ENCODE peak calls at places on chromosomes 13 and 19, in five cellular contexts. U, H, B, E and D are unnamed samples.

GRCh38 chr19:2164020-2164988 is 571 bp downstream of the DOT1L start:
- ATAC-seq in H (peak; percentile 28), U (peak; percentile 40), B (peak; percentile 17), E (peak; percentile 28), D (peak; percentile 42)

GRCh38 chr13:110445183-110445582 is 116.3 kb downstream of the RAB20 start:
- ATAC-seq in H (no peak), B (no peak), U (peak; percentile 43), E (no peak), D (no peak)

GRCh38 chr13:35832551-35832950 is 298.6 kb downstream of the DCLK1 start:
- ATAC-seq in E (no peak), U (no peak), H (no peak), B (no peak), D (no peak)

GRCh38 chr19:18442941-18443340 is 5.0 kb upstream of the ISYNA1 start:
- ATAC-seq in H (no peak), U (no peak), E (no peak), B (no peak), D (no peak)

GRCh38 chr13:101708115-101708514 is 255.6 kb downstream of the ITGBL1 start:
- ATAC-seq in H (no peak), B (no peak), E (no peak), U (no peak), D (no peak)

GRCh38 chr13:49248433-49249002 is 793 bp downstream of the CDADC1 start:
- ATAC-seq in U (peak; percentile 22), H (peak; percentile 51), B (peak; percentile 29), E (peak; percentile 29), D (peak; percentile 35)

GRCh38 chr13:24040835-24041234 is 119.7 kb upstream of the SPATA13 start:
- ATAC-seq in E (no peak), U (no peak), H (no peak), B (no peak), D (no peak)

GRCh38 chr13:31037351-31037750 is 104.9 kb downstream of the TEX26 start:
- ATAC-seq in E (no peak), B (no peak), H (no peak), U (no peak), D (no peak)

GRCh38 chr19:42068756-42069571 is 1.0 kb downstream of the GRIK5 start:
- ATAC-seq in B (no peak), H (no peak), U (no peak), E (no peak), D (peak; percentile 34)

GRCh38 chr13:102694944-102695343 is at the start of gene METTL21C:
- ATAC-seq in H (no peak), U (no peak), E (no peak), B (no peak), D (no peak)

GRCh38 chr19:4531562-4532165 is 3.4 kb downstream of the PLIN5 start:
- ATAC-seq in E (no peak), H (peak; percentile 49), B (no peak), U (no peak), D (no peak)

GRCh38 chr19:11261902-11262839 is at the start of gene DOCK6:
- ATAC-seq in E (peak; percentile 84), U (peak; percentile 86), B (peak; percentile 70), H (peak; percentile 78), D (peak; percentile 77)

GRCh38 chr19:653425-653824 is 9.6 kb downstream of the RNF126 start:
- ATAC-seq in B (no peak), U (no peak), E (no peak), H (no peak), D (no peak)

GRCh38 chr13:73542446-73542845 is 483.6 kb downstream of the KLF5 start:
- ATAC-seq in E (no peak), H (no peak), U (no peak), B (no peak), D (no peak)

GRCh38 chr19:28454083-28454482 is 758.9 kb downstream of the UQCRFS1 start:
- ATAC-seq in H (no peak), U (no peak), B (no peak), E (no peak), D (no peak)

GRCh38 chr13:103299079-103299478 is 232.9 kb upstream of the SLC10A2 start:
- ATAC-seq in H (no peak), B (no peak), E (no peak), U (no peak), D (no peak)

GRCh38 chr13:27918041-27918917 is 1.5 kb upstream of the PDX1 start:
- ATAC-seq in E (no peak), H (peak; percentile 27), U (no peak), B (no peak), D (no peak)

GRCh38 chr13:62356977-62357376 is 941.3 kb upstream of the PCDH20 start:
- ATAC-seq in U (no peak), H (no peak), B (no peak), E (no peak), D (no peak)

GRCh38 chr19:33346665-33347064 is 26.8 kb upstream of the CEBPG start:
- ATAC-seq in U (no peak), B (no peak), E (no peak), H (no peak), D (no peak)

GRCh38 chr13:67147257-67148218 is 82.6 kb downstream of the PCDH9 start:
- ATAC-seq in H (peak; percentile 56), U (no peak), B (peak; percentile 93), E (peak; percentile 84), D (no peak)

GRCh38 chr13:94731028-94731427 is 18.7 kb upstream of the SOX21 start:
- ATAC-seq in H (no peak), B (no peak), U (no peak), E (no peak), D (no peak)

GRCh38 chr13:18992791-18993190 is 188.8 kb downstream of the TUBA3C start:
- ATAC-seq in E (no peak), H (peak; percentile 40), U (no peak), B (no peak), D (no peak)

GRCh38 chr13:31352467-31352866 is 152.7 kb downstream of the B3GLCT start:
- ATAC-seq in E (no peak), B (no peak), U (no peak), H (no peak), D (no peak)

GRCh38 chr19:29546583-29547190 is 20.9 kb downstream of the VSTM2B start:
- ATAC-seq in B (no peak), E (no peak), U (no peak), H (no peak), D (no peak)

GRCh38 chr19:4036576-4037300 is 29.2 kb downstream of the PIAS4 start:
- ATAC-seq in H (no peak), U (no peak), E (no peak), B (no peak), D (no peak)

GRCh38 chr19:33260628-33261418 is 35.2 kb upstream of the SLC7A10 start:
- ATAC-seq in E (peak; percentile 36), H (peak; percentile 47), B (peak; percentile 70), U (no peak), D (peak; percentile 50)

GRCh38 chr13:51502206-51502651 is 49.4 kb upstream of the INTS6 start:
- ATAC-seq in U (peak; percentile 95), E (no peak), H (no peak), B (no peak), D (no peak)

GRCh38 chr19:33910922-33911321 is 114.3 kb downstream of the KCTD15 start:
- ATAC-seq in U (no peak), H (no peak), B (no peak), E (no peak), D (no peak)

GRCh38 chr13:51946163-51946669 is 65.0 kb downstream of the ATP7B start:
- ATAC-seq in B (no peak), E (no peak), H (no peak), U (no peak), D (no peak)

GRCh38 chr13:20544186-20544914 is 18.7 kb upstream of the CRYL1 start:
- ATAC-seq in B (peak; percentile 26), U (no peak), H (no peak), E (no peak), D (no peak)

GRCh38 chr13:110561335-110562033 is at the start of gene RAB20:
- ATAC-seq in U (peak; percentile 76), E (peak; percentile 92), H (peak; percentile 82), B (peak; percentile 88), D (peak; percentile 89)

GRCh38 chr13:113086031-113086750 is 19.4 kb upstream of the F7 start:
- ATAC-seq in U (no peak), H (no peak), B (no peak), E (no peak), D (no peak)

GRCh38 chr13:39881383-39881782 is 225.9 kb downstream of the COG6 start:
- ATAC-seq in U (no peak), B (peak; percentile 85), H (no peak), E (no peak), D (no peak)

GRCh38 chr19:12721656-12722565 is 1.8 kb downstream of the TNPO2 start:
- ATAC-seq in H (peak; percentile 64), E (peak; percentile 69), B (peak; percentile 60), U (peak; percentile 62), D (peak; percentile 64)

GRCh38 chr13:80469841-80470378 is 129.0 kb upstream of the SPRY2 start:
- ATAC-seq in H (peak; percentile 26), U (no peak), B (peak; percentile 100), E (peak; percentile 96), D (peak; percentile 99)

GRCh38 chr19:18392417-18392816 is 5.0 kb downstream of the LRRC25 start:
- ATAC-seq in U (no peak), H (peak; percentile 24), B (peak; percentile 26), E (no peak), D (peak; percentile 41)